ENCODE peak calls at places on chromosomes 12 and 14, in seven cellular contexts. O, Y, X, M, W, K and J are unnamed samples.

GRCh38 chr14:96094211-96094610 is 55.0 kb downstream of the C14orf132 start:
- DNase-seq in X (no peak), O (no peak), K (no peak), M (no peak), W (no peak), Y (no peak), J (no peak)

GRCh38 chr14:79855789-79856188 is 355.5 kb downstream of the DIO2 start:
- DNase-seq in M (no peak), Y (no peak), K (no peak), X (no peak), W (no peak), O (no peak), J (no peak)

GRCh38 chr12:121718653-121719239 is 6.2 kb downstream of the TMEM120B start:
- DNase-seq in M (peak), O (no peak), Y (no peak), X (no peak), K (no peak), W (no peak), J (peak)

GRCh38 chr12:109239179-109239578 is 69.9 kb downstream of the FOXN4 start:
- DNase-seq in Y (no peak), W (no peak), O (no peak), X (no peak), K (no peak), M (no peak), J (no peak)

GRCh38 chr14:71472281-71472960 is 459.8 kb upstream of the RGS6 start:
- DNase-seq in K (no peak), O (no peak), W (no peak), M (no peak), Y (no peak), X (peak), J (no peak)

GRCh38 chr12:630656-631632 is 32.3 kb downstream of the NINJ2 start:
- DNase-seq in M (no peak), X (no peak), Y (no peak), W (no peak), K (no peak), O (peak), J (peak)

GRCh38 chr12:108299516-108299915 is 39.6 kb downstream of the CMKLR1 start:
- DNase-seq in O (no peak), K (no peak), X (no peak), M (no peak), W (no peak), Y (no peak), J (no peak)

GRCh38 chr12:121811434-121812319 is 7.9 kb downstream of the SETD1B start:
- DNase-seq in M (peak), O (peak), Y (no peak), W (peak), K (no peak), X (peak), J (peak)

GRCh38 chr14:91961297-91962220 is 14.1 kb upstream of the FBLN5 start:
- DNase-seq in K (no peak), M (no peak), X (no peak), Y (no peak), W (peak), O (no peak), J (no peak)

GRCh38 chr14:53147893-53148292 is 5.2 kb downstream of the DDHD1 start:
- DNase-seq in Y (no peak), M (no peak), K (no peak), O (no peak), W (no peak), X (no peak), J (no peak)

GRCh38 chr12:3336606-3337311 is 154.2 kb upstream of the PRMT8 start:
- DNase-seq in M (no peak), Y (no peak), K (no peak), O (no peak), X (no peak), W (no peak), J (no peak)

GRCh38 chr12:3574986-3575385 is 84.0 kb downstream of the PRMT8 start:
- DNase-seq in O (no peak), X (no peak), W (no peak), K (no peak), Y (no peak), M (no peak), J (no peak)

GRCh38 chr12:90065301-90065801 is 356.7 kb upstream of the ATP2B1 start:
- DNase-seq in O (no peak), X (no peak), Y (no peak), M (peak), W (no peak), K (no peak), J (no peak)

GRCh38 chr14:74478996-74479635 is 14.0 kb downstream of the NPC2 start:
- DNase-seq in Y (no peak), K (no peak), X (peak), M (peak), W (peak), O (no peak), J (peak)

GRCh38 chr12:125533434-125534029 is 468.3 kb downstream of the AACS start:
- DNase-seq in Y (no peak), X (no peak), W (peak), O (no peak), M (peak), K (no peak), J (peak)

GRCh38 chr14:51704465-51705050 is 52.8 kb downstream of the FRMD6 start:
- DNase-seq in X (no peak), M (no peak), Y (no peak), K (no peak), O (no peak), W (no peak), J (peak)

GRCh38 chr12:46933947-46934346 is 108.2 kb upstream of the SLC38A4 start:
- DNase-seq in O (no peak), Y (no peak), K (no peak), W (peak), X (peak), M (peak), J (peak)

GRCh38 chr14:105369653-105370040 is 28.7 kb upstream of the TEX22 start:
- DNase-seq in X (no peak), W (no peak), O (no peak), M (no peak), Y (no peak), K (no peak), J (no peak)

GRCh38 chr12:388547-389137 is 478 bp downstream of the KDM5A start:
- DNase-seq in Y (no peak), X (peak), M (no peak), K (peak), W (peak), O (peak), J (peak)

GRCh38 chr12:19227880-19228210 is 98.3 kb downstream of the PLEKHA5 start:
- DNase-seq in K (no peak), O (no peak), Y (no peak), M (no peak), X (no peak), W (no peak), J (no peak)

GRCh38 chr14:91330111-91330696 is 85.7 kb upstream of the GPR68 start:
- DNase-seq in X (no peak), M (no peak), W (no peak), O (no peak), Y (no peak), K (no peak), J (no peak)

GRCh38 chr12:132352896-132353800 is 23.8 kb upstream of the GALNT9 start:
- DNase-seq in W (no peak), O (no peak), M (no peak), K (no peak), X (no peak), Y (no peak), J (no peak)

GRCh38 chr12:8697476-8698131 is at the start of gene RIMKLB:
- DNase-seq in M (peak), X (peak), O (peak), W (peak), Y (peak), K (peak), J (peak)

GRCh38 chr12:112161711-112162110 is 36.4 kb downstream of the TRAFD1 start:
- DNase-seq in O (no peak), Y (no peak), X (no peak), W (no peak), M (no peak), K (no peak), J (no peak)

GRCh38 chr14:61699092-61699491 is 3.8 kb downstream of the HIF1A start:
- DNase-seq in X (no peak), Y (no peak), M (no peak), O (no peak), K (no peak), W (no peak), J (no peak)

GRCh38 chr12:4009979-4010704 is 136.9 kb upstream of the PARP11 start:
- DNase-seq in X (no peak), W (no peak), K (no peak), O (no peak), Y (no peak), M (no peak), J (no peak)

GRCh38 chr12:69196302-69197288 is 42.8 kb upstream of the CPSF6 start:
- DNase-seq in W (no peak), O (no peak), Y (no peak), X (no peak), M (peak), K (no peak), J (no peak)